ENCODE peak calls at places on chromosomes 5 and 9, in eight cellular contexts. One of them, this sample, is unnamed.

GRCh38 chr9:116279230-116279629 is 125.6 kb downstream of the PAPPA start:
- DNase-seq in fibroblast of lung: no peak
- DNase-seq in stimulated activated CD4-positive, alpha-beta T cell treated with anti-CD3 and anti-CD28 coated beads, TNF-alpha, amount 100 ng/mL, for 24 hours: no peak
- DNase-seq in T-cell: no peak
- DNase-seq in left ventricle myocardium inferior: no peak
- DNase-seq in PC-9: no peak
- DNase-seq in left kidney: no peak
- DNase-seq in hepatic stellate cell: no peak
- DNase-seq in this sample: no peak

GRCh38 chr9:81680006-81680405 is 9.3 kb downstream of the TLE1 start:
- DNase-seq in fibroblast of lung: no peak
- DNase-seq in stimulated activated CD4-positive, alpha-beta T cell treated with anti-CD3 and anti-CD28 coated beads, TNF-alpha, amount 100 ng/mL, for 24 hours: no peak
- DNase-seq in T-cell: no peak
- DNase-seq in left ventricle myocardium inferior: no peak
- DNase-seq in PC-9: no peak
- DNase-seq in left kidney: no peak
- DNase-seq in hepatic stellate cell: no peak
- DNase-seq in this sample: no peak

GRCh38 chr9:89881431-89881830 is 276.6 kb downstream of the GADD45G start:
- DNase-seq in fibroblast of lung: no peak
- DNase-seq in stimulated activated CD4-positive, alpha-beta T cell treated with anti-CD3 and anti-CD28 coated beads, TNF-alpha, amount 100 ng/mL, for 24 hours: no peak
- DNase-seq in T-cell: no peak
- DNase-seq in left ventricle myocardium inferior: no peak
- DNase-seq in PC-9: no peak
- DNase-seq in left kidney: no peak
- DNase-seq in hepatic stellate cell: no peak
- DNase-seq in this sample: no peak

GRCh38 chr5:154428208-154428607 is 17.6 kb upstream of the SAP30L start:
- DNase-seq in fibroblast of lung: no peak
- DNase-seq in stimulated activated CD4-positive, alpha-beta T cell treated with anti-CD3 and anti-CD28 coated beads, TNF-alpha, amount 100 ng/mL, for 24 hours: no peak
- DNase-seq in T-cell: no peak
- DNase-seq in left ventricle myocardium inferior: no peak
- DNase-seq in PC-9: no peak
- DNase-seq in left kidney: no peak
- DNase-seq in hepatic stellate cell: no peak
- DNase-seq in this sample: no peak

GRCh38 chr9:18672706-18673105 is 198.8 kb downstream of the ADAMTSL1 start:
- DNase-seq in fibroblast of lung: no peak
- DNase-seq in stimulated activated CD4-positive, alpha-beta T cell treated with anti-CD3 and anti-CD28 coated beads, TNF-alpha, amount 100 ng/mL, for 24 hours: no peak
- DNase-seq in T-cell: no peak
- DNase-seq in left ventricle myocardium inferior: no peak
- DNase-seq in PC-9: no peak
- DNase-seq in left kidney: peak
- DNase-seq in hepatic stellate cell: no peak
- DNase-seq in this sample: no peak

GRCh38 chr9:121344062-121344696 is 25.9 kb downstream of the STOM start:
- DNase-seq in fibroblast of lung: no peak
- DNase-seq in stimulated activated CD4-positive, alpha-beta T cell treated with anti-CD3 and anti-CD28 coated beads, TNF-alpha, amount 100 ng/mL, for 24 hours: no peak
- DNase-seq in T-cell: no peak
- DNase-seq in left ventricle myocardium inferior: no peak
- DNase-seq in PC-9: no peak
- DNase-seq in left kidney: no peak
- DNase-seq in hepatic stellate cell: no peak
- DNase-seq in this sample: no peak

GRCh38 chr5:132677682-132678400 is 4.1 kb downstream of the IL4 start:
- DNase-seq in fibroblast of lung: no peak
- DNase-seq in stimulated activated CD4-positive, alpha-beta T cell treated with anti-CD3 and anti-CD28 coated beads, TNF-alpha, amount 100 ng/mL, for 24 hours: no peak
- DNase-seq in T-cell: no peak
- DNase-seq in left ventricle myocardium inferior: no peak
- DNase-seq in PC-9: no peak
- DNase-seq in left kidney: no peak
- DNase-seq in hepatic stellate cell: no peak
- DNase-seq in this sample: no peak

GRCh38 chr5:114361724-114362196 is at the start of gene KCNN2:
- DNase-seq in fibroblast of lung: peak
- DNase-seq in stimulated activated CD4-positive, alpha-beta T cell treated with anti-CD3 and anti-CD28 coated beads, TNF-alpha, amount 100 ng/mL, for 24 hours: no peak
- DNase-seq in T-cell: no peak
- DNase-seq in left ventricle myocardium inferior: peak
- DNase-seq in PC-9: no peak
- DNase-seq in left kidney: peak
- DNase-seq in hepatic stellate cell: peak
- DNase-seq in this sample: no peak

GRCh38 chr9:84340535-84340934 is at the start of gene SLC28A3:
- DNase-seq in fibroblast of lung: no peak
- DNase-seq in stimulated activated CD4-positive, alpha-beta T cell treated with anti-CD3 and anti-CD28 coated beads, TNF-alpha, amount 100 ng/mL, for 24 hours: no peak
- DNase-seq in T-cell: no peak
- DNase-seq in left ventricle myocardium inferior: no peak
- DNase-seq in PC-9: peak
- DNase-seq in left kidney: peak
- DNase-seq in hepatic stellate cell: no peak
- DNase-seq in this sample: no peak

GRCh38 chr5:147223343-147223742 is 11.5 kb upstream of the STK32A start:
- DNase-seq in fibroblast of lung: no peak
- DNase-seq in stimulated activated CD4-positive, alpha-beta T cell treated with anti-CD3 and anti-CD28 coated beads, TNF-alpha, amount 100 ng/mL, for 24 hours: no peak
- DNase-seq in T-cell: no peak
- DNase-seq in left ventricle myocardium inferior: no peak
- DNase-seq in PC-9: no peak
- DNase-seq in left kidney: no peak
- DNase-seq in hepatic stellate cell: no peak
- DNase-seq in this sample: no peak

GRCh38 chr9:112705773-112706427 is 12.0 kb downstream of the INIP start:
- DNase-seq in fibroblast of lung: peak
- DNase-seq in stimulated activated CD4-positive, alpha-beta T cell treated with anti-CD3 and anti-CD28 coated beads, TNF-alpha, amount 100 ng/mL, for 24 hours: no peak
- DNase-seq in T-cell: no peak
- DNase-seq in left ventricle myocardium inferior: no peak
- DNase-seq in PC-9: no peak
- DNase-seq in left kidney: peak
- DNase-seq in hepatic stellate cell: no peak
- DNase-seq in this sample: no peak

GRCh38 chr9:2709645-2710101 is 7.6 kb upstream of the KCNV2 start:
- DNase-seq in fibroblast of lung: no peak
- DNase-seq in stimulated activated CD4-positive, alpha-beta T cell treated with anti-CD3 and anti-CD28 coated beads, TNF-alpha, amount 100 ng/mL, for 24 hours: no peak
- DNase-seq in T-cell: no peak
- DNase-seq in left ventricle myocardium inferior: no peak
- DNase-seq in PC-9: no peak
- DNase-seq in left kidney: no peak
- DNase-seq in hepatic stellate cell: no peak
- DNase-seq in this sample: no peak

GRCh38 chr5:23208959-23209431 is 298.4 kb upstream of the PRDM9 start:
- DNase-seq in fibroblast of lung: peak
- DNase-seq in stimulated activated CD4-positive, alpha-beta T cell treated with anti-CD3 and anti-CD28 coated beads, TNF-alpha, amount 100 ng/mL, for 24 hours: no peak
- DNase-seq in T-cell: no peak
- DNase-seq in left ventricle myocardium inferior: no peak
- DNase-seq in PC-9: peak
- DNase-seq in left kidney: peak
- DNase-seq in hepatic stellate cell: no peak
- DNase-seq in this sample: no peak

GRCh38 chr5:173172166-173172565 is 27.8 kb downstream of the BNIP1 start:
- DNase-seq in fibroblast of lung: no peak
- DNase-seq in stimulated activated CD4-positive, alpha-beta T cell treated with anti-CD3 and anti-CD28 coated beads, TNF-alpha, amount 100 ng/mL, for 24 hours: no peak
- DNase-seq in T-cell: no peak
- DNase-seq in left ventricle myocardium inferior: no peak
- DNase-seq in PC-9: no peak
- DNase-seq in left kidney: no peak
- DNase-seq in hepatic stellate cell: no peak
- DNase-seq in this sample: no peak

GRCh38 chr5:56712895-56713565 is 102.3 kb upstream of the MAP3K1 start:
- DNase-seq in fibroblast of lung: no peak
- DNase-seq in stimulated activated CD4-positive, alpha-beta T cell treated with anti-CD3 and anti-CD28 coated beads, TNF-alpha, amount 100 ng/mL, for 24 hours: no peak
- DNase-seq in T-cell: no peak
- DNase-seq in left ventricle myocardium inferior: no peak
- DNase-seq in PC-9: no peak
- DNase-seq in left kidney: no peak
- DNase-seq in hepatic stellate cell: no peak
- DNase-seq in this sample: no peak

GRCh38 chr5:160398806-160399205 is 1.0 kb downstream of the FAM200C start:
- DNase-seq in fibroblast of lung: peak
- DNase-seq in stimulated activated CD4-positive, alpha-beta T cell treated with anti-CD3 and anti-CD28 coated beads, TNF-alpha, amount 100 ng/mL, for 24 hours: no peak
- DNase-seq in T-cell: no peak
- DNase-seq in left ventricle myocardium inferior: no peak
- DNase-seq in PC-9: no peak
- DNase-seq in left kidney: no peak
- DNase-seq in hepatic stellate cell: no peak
- DNase-seq in this sample: no peak

GRCh38 chr9:113477058-113477457 is 13.5 kb downstream of the RGS3 start:
- DNase-seq in fibroblast of lung: no peak
- DNase-seq in stimulated activated CD4-positive, alpha-beta T cell treated with anti-CD3 and anti-CD28 coated beads, TNF-alpha, amount 100 ng/mL, for 24 hours: no peak
- DNase-seq in T-cell: no peak
- DNase-seq in left ventricle myocardium inferior: no peak
- DNase-seq in PC-9: no peak
- DNase-seq in left kidney: no peak
- DNase-seq in hepatic stellate cell: no peak
- DNase-seq in this sample: no peak

GRCh38 chr9:91486699-91487497 is 63.3 kb upstream of the NFIL3 start:
- DNase-seq in fibroblast of lung: peak
- DNase-seq in stimulated activated CD4-positive, alpha-beta T cell treated with anti-CD3 and anti-CD28 coated beads, TNF-alpha, amount 100 ng/mL, for 24 hours: no peak
- DNase-seq in T-cell: no peak
- DNase-seq in left ventricle myocardium inferior: no peak
- DNase-seq in PC-9: no peak
- DNase-seq in left kidney: no peak
- DNase-seq in hepatic stellate cell: peak
- DNase-seq in this sample: no peak

GRCh38 chr9:35035851-35036701 is 36.3 kb downstream of the VCP start:
- DNase-seq in fibroblast of lung: peak
- DNase-seq in stimulated activated CD4-positive, alpha-beta T cell treated with anti-CD3 and anti-CD28 coated beads, TNF-alpha, amount 100 ng/mL, for 24 hours: peak
- DNase-seq in T-cell: peak
- DNase-seq in left ventricle myocardium inferior: peak
- DNase-seq in PC-9: no peak
- DNase-seq in left kidney: peak
- DNase-seq in hepatic stellate cell: peak
- DNase-seq in this sample: no peak

GRCh38 chr9:6758418-6759113 is 793 bp downstream of the KDM4C start:
- DNase-seq in fibroblast of lung: peak
- DNase-seq in stimulated activated CD4-positive, alpha-beta T cell treated with anti-CD3 and anti-CD28 coated beads, TNF-alpha, amount 100 ng/mL, for 24 hours: peak
- DNase-seq in T-cell: peak
- DNase-seq in left ventricle myocardium inferior: peak
- DNase-seq in PC-9: peak
- DNase-seq in left kidney: peak
- DNase-seq in hepatic stellate cell: peak
- DNase-seq in this sample: no peak

GRCh38 chr9:118761016-118761790 is 608.0 kb downstream of the BRINP1 start:
- DNase-seq in fibroblast of lung: no peak
- DNase-seq in stimulated activated CD4-positive, alpha-beta T cell treated with anti-CD3 and anti-CD28 coated beads, TNF-alpha, amount 100 ng/mL, for 24 hours: no peak
- DNase-seq in T-cell: no peak
- DNase-seq in left ventricle myocardium inferior: no peak
- DNase-seq in PC-9: no peak
- DNase-seq in left kidney: peak
- DNase-seq in hepatic stellate cell: no peak
- DNase-seq in this sample: no peak

GRCh38 chr5:440413-441180 is 2.4 kb upstream of the EXOC3 start:
- DNase-seq in fibroblast of lung: no peak
- DNase-seq in stimulated activated CD4-positive, alpha-beta T cell treated with anti-CD3 and anti-CD28 coated beads, TNF-alpha, amount 100 ng/mL, for 24 hours: no peak
- DNase-seq in T-cell: no peak
- DNase-seq in left ventricle myocardium inferior: no peak
- DNase-seq in PC-9: no peak
- DNase-seq in left kidney: no peak
- DNase-seq in hepatic stellate cell: no peak
- DNase-seq in this sample: no peak

GRCh38 chr5:147017621-147018020 is 139.1 kb upstream of the PPP2R2B start:
- DNase-seq in fibroblast of lung: no peak
- DNase-seq in stimulated activated CD4-positive, alpha-beta T cell treated with anti-CD3 and anti-CD28 coated beads, TNF-alpha, amount 100 ng/mL, for 24 hours: no peak
- DNase-seq in T-cell: no peak
- DNase-seq in left ventricle myocardium inferior: no peak
- DNase-seq in PC-9: no peak
- DNase-seq in left kidney: peak
- DNase-seq in hepatic stellate cell: no peak
- DNase-seq in this sample: no peak

GRCh38 chr5:133475986-133476385 is 136.4 kb downstream of the FSTL4 start:
- DNase-seq in fibroblast of lung: no peak
- DNase-seq in stimulated activated CD4-positive, alpha-beta T cell treated with anti-CD3 and anti-CD28 coated beads, TNF-alpha, amount 100 ng/mL, for 24 hours: no peak
- DNase-seq in T-cell: no peak
- DNase-seq in left ventricle myocardium inferior: no peak
- DNase-seq in PC-9: no peak
- DNase-seq in left kidney: no peak
- DNase-seq in hepatic stellate cell: no peak
- DNase-seq in this sample: no peak

This sample was measured in esophagus squamous epithelium.